ENCODE peak calls at places on chromosome 11, in seven cellular contexts. J, L, X, K, N, C and R are unnamed samples.

GRCh38 chr11:61061081-61061826 is 41.0 kb upstream of the CD5 start:
- DNase-seq in C (no peak), K (no peak), X (peak; percentile 15), L (peak; percentile 9), J (peak; percentile 74), N (peak; percentile 30), R (no peak)

GRCh38 chr11:58574851-58575250 is 805 bp downstream of the LPXN start:
- DNase-seq in N (peak; percentile 76), K (no peak), C (no peak), J (no peak), X (no peak), L (peak; percentile 10), R (no peak)

GRCh38 chr11:134039726-134040385 is 29.0 kb upstream of the JAM3 start:
- DNase-seq in C (no peak), J (no peak), X (no peak), N (no peak), L (no peak), K (no peak), R (no peak)

GRCh38 chr11:9529333-9529648 is 44.2 kb upstream of the WEE1 start:
- DNase-seq in N (peak; percentile 12), C (no peak), J (no peak), L (no peak), X (no peak), K (peak; percentile 67), R (no peak)

GRCh38 chr11:75350743-75351540 is 519 bp downstream of the ARRB1 start:
- DNase-seq in K (peak; percentile 61), L (no peak), X (peak; percentile 91), J (peak; percentile 54), C (no peak), N (peak; percentile 49), R (no peak)

GRCh38 chr11:121451178-121451981 is 734 bp upstream of the SORL1 start:
- DNase-seq in K (peak; percentile 90), N (no peak), J (no peak), L (no peak), X (no peak), C (no peak), R (no peak)

GRCh38 chr11:105923252-105923651 is 98.8 kb downstream of the MSANTD4 start:
- DNase-seq in J (no peak), C (no peak), L (no peak), X (no peak), K (no peak), N (no peak), R (no peak)

GRCh38 chr11:1260620-1261019 is 37.8 kb downstream of the MUC5B start:
- DNase-seq in K (no peak), L (no peak), C (no peak), J (no peak), X (no peak), N (no peak), R (no peak)

GRCh38 chr11:120601566-120601965 is 90.0 kb downstream of the GRIK4 start:
- DNase-seq in K (no peak), L (peak; percentile 35), N (peak; percentile 57), X (no peak), C (peak; percentile 22), J (no peak), R (no peak)

GRCh38 chr11:117819096-117820040 is 5.2 kb downstream of the FXYD2 start:
- DNase-seq in J (no peak), C (no peak), L (peak; percentile 86), K (peak; percentile 76), X (peak; percentile 82), N (peak; percentile 54), R (no peak)

DNA sequence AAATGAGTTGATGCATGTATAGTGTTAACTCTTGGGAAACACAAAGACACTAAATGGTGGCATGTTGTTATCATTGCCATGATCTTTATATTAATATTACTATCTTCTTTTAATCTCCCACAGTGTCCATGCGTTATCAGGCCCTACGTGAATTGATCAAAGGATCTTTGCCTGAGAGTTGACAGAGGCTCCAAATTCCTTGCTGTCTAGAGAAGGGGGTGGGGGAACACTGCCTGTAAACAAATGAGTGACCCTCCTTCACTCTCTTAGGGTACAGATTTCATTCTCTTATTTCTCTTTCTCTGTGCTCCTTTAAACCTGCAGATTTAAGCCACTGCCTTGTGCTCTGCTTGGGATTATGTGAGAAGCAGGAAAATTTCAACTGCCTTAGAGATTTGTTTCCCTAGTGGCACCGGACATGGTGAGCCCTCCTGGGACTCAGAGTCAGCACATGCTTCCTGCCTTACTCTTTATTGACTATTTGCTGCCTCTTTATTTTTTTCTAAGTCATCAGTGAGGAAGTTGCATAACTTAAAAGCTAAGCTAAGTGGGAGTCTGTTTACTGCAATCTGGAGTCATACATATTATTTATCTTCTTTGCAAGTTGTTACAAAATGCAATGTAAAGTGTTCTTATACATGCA is 122.9 kb downstream of the MAML2 start:
- DNase-seq in C (no peak), K (no peak), L (peak; percentile 69), J (no peak), N (no peak), X (no peak), R (no peak)
- H3K4me3 ChIP-seq in C (no peak overlapping the region), K (no peak overlapping the region), L (no peak overlapping the region), J (peak overlapping the region; percentile 5), N (no peak overlapping the region), X (no peak overlapping the region), R (no peak overlapping the region)

GRCh38 chr11:95152878-95153856 is 63.5 kb downstream of the ENDOD1 start:
- DNase-seq in J (no peak), N (no peak), X (no peak), C (no peak), L (no peak), K (no peak), R (no peak)
- H3K4me3 ChIP-seq in J (peak overlapping the region; percentile 23), N (no peak overlapping the region), X (no peak overlapping the region), C (no peak overlapping the region), L (no peak overlapping the region), K (peak overlapping the region; percentile 8), R (no peak overlapping the region)

GRCh38 chr11:67118059-67118766 is 850 bp upstream of the KDM2A start:
- DNase-seq in L (peak; percentile 35), N (peak; percentile 17), X (peak; percentile 75), J (peak; percentile 69), K (peak; percentile 50), C (no peak), R (no peak)
- H3K4me3 ChIP-seq in L (peak overlapping the region; percentile 56), N (no peak overlapping the region), X (peak overlapping the region; percentile 53), J (peak overlapping the region; percentile 61), K (peak overlapping the region; percentile 99), C (peak overlapping the region; percentile 22), R (peak overlapping the region; percentile 41)

GRCh38 chr11:64566042-64566914 is 24.7 kb upstream of the SLC22A12 start:
- DNase-seq in J (no peak), K (peak; percentile 65), L (peak; percentile 87), N (peak; percentile 80), X (peak; percentile 87), C (peak; percentile 36), R (no peak)

GRCh38 chr11:64568041-64568571 is 22.9 kb upstream of the SLC22A12 start:
- DNase-seq in K (no peak), C (no peak), N (no peak), X (no peak), J (no peak), L (no peak), R (no peak)

GRCh38 chr11:64568584-64569140 is 22.4 kb upstream of the SLC22A12 start:
- DNase-seq in C (no peak), K (no peak), J (no peak), L (no peak), N (no peak), X (no peak), R (no peak)

GRCh38 chr11:64564947-64565889 is 25.8 kb upstream of the SLC22A12 start:
- DNase-seq in J (no peak), C (no peak), L (no peak), X (no peak), K (no peak), N (no peak), R (no peak)

DNA sequence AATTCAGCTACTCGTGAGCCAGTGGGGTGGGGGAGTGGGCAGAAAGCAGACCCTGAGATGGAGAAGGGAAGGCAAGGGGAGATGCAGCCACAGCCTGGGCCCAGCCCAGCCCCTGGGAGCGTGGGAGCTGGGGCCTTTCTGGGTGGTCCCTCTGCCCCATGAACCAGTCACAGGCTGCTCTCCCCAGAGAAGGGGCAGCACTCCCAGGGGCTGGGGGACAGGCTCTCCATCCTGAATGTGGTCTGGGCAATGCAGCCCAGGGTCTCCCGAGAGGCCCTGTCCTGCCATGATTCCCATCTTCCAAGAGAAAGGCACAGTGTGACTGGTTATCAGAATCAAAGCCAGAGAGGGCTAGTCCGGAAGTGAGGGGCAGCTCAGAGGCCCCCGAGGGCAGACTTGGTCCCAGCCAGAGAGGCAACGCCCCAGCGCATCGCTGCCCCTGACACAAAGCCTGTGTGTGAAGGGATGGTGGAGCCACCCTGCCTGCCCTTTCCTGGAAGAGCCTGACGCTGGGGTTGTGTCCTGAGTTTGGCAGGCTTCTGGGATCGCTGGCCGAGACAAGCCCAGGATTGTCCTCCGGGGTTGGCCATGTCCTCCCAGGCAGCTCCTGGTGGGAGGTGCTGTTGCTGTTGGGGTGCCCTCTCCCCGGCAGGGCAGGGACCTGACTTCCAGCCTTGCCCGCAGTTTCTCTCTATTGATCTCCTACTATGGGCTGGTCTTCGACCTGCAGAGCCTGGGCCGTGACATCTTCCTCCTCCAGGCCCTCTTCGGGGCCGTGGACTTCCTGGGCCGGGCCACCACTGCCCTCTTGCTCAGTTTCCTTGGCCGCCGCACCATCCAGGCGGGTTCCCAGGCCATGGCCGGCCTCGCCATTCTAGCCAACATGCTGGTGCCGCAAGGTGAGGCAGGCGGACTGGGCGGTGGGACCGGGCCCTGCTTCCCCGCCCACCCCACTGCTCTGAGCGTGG is 23.8 kb upstream of the SLC22A12 start:
- DNase-seq in L (no peak), C (no peak), X (no peak), N (no peak), K (no peak), J (no peak), R (no peak)
- H3K4me3 ChIP-seq in L (no peak overlapping the region), C (no peak overlapping the region), X (no peak overlapping the region), N (no peak overlapping the region), K (no peak overlapping the region), J (no peak overlapping the region), R (no peak overlapping the region)

DNA sequence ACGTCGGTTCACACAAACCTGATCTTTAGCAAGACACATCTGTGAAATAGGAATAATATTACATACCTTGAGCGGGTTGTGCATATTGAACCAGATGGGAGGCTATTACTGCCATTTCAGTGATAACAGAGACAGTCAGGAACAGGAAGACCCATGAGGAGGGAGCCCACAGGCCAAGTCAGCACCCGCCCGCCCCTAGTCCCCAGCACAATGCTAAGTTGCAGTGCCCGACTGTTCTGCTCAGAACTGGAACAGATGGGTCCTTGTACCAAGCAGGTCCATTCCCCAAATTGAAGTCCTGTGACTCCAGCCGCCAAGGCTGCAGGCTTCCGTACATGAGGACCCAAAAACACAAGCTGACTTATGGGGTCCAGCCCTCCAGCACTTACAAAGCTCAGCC is 9.3 kb downstream of the CXCR5 start:
- DNase-seq in X (no peak), L (no peak), J (no peak), C (no peak), N (no peak), K (no peak), R (no peak)
- H3K4me3 ChIP-seq in X (no peak overlapping the region), L (no peak overlapping the region), J (peak overlapping the region; percentile 38), C (no peak overlapping the region), N (no peak overlapping the region), K (no peak overlapping the region), R (no peak overlapping the region)